ENCODE peak calls at places on chromosomes 11 and 22, in seven cellular contexts. I is A549, S is fibroblast of lung, E is caudate nucleus, A is coronary artery, L is heart left ventricle, M is small intestine. V is an unnamed sample.
A peak's percentile ranks its signal among the peaks of the same experiment; 100 is the strongest.

GRCh38 chr11:5343474-5344335 is at the start of gene OR51B5:
- DNase-seq in I (no peak), S (no peak), E (no peak), A (no peak), L (no peak), M (no peak), V (peak; percentile 87)

GRCh38 chr11:12189543-12190235 is 79.3 kb downstream of the MICAL2 start:
- DNase-seq in I (no peak), S (no peak), E (no peak), A (peak; percentile 73), L (no peak), M (no peak), V (no peak)

GRCh38 chr11:92867913-92868619 is 101.4 kb upstream of the MTNR1B start:
- DNase-seq in I (no peak), S (no peak), E (no peak), A (no peak), L (no peak), M (no peak), V (no peak)

GRCh38 chr22:42343136-42343484 is 72.7 kb upstream of the TCF20 start:
- DNase-seq in I (no peak), S (no peak), E (no peak), A (no peak), L (no peak), M (no peak), V (no peak)

GRCh38 chr11:126257764-126258163 is 10.9 kb downstream of the SRPRA start:
- DNase-seq in I (no peak), S (peak; percentile 35), E (no peak), A (no peak), L (no peak), M (no peak), V (peak; percentile 21)

GRCh38 chr22:46537221-46537945 is at the start of gene CELSR1:
- DNase-seq in I (peak; percentile 72), S (no peak), E (no peak), A (no peak), L (no peak), M (no peak), V (no peak)

GRCh38 chr22:26367402-26368245 is 61.4 kb upstream of the ASPHD2 start:
- DNase-seq in I (peak; percentile 10), S (peak; percentile 37), E (no peak), A (no peak), L (no peak), M (peak; percentile 23), V (peak; percentile 31)

GRCh38 chr11:99548264-99548663 is 527.5 kb downstream of the CNTN5 start:
- DNase-seq in I (no peak), S (peak; percentile 65), E (no peak), A (no peak), L (no peak), M (no peak), V (no peak)

GRCh38 chr11:99865951-99866350 is 821.1 kb upstream of the ARHGAP42 start:
- DNase-seq in I (no peak), S (no peak), E (no peak), A (no peak), L (no peak), M (no peak), V (no peak)

GRCh38 chr11:26191193-26191592 is 140.7 kb upstream of the ANO3 start:
- DNase-seq in I (no peak), S (no peak), E (no peak), A (no peak), L (no peak), M (no peak), V (no peak)

GRCh38 chr11:126829716-126830115 is 170.9 kb downstream of the KIRREL3 start:
- DNase-seq in I (no peak), S (no peak), E (no peak), A (no peak), L (no peak), M (no peak), V (no peak)

GRCh38 chr11:116255234-116255953 is 517.4 kb downstream of the BUD13 start:
- DNase-seq in I (no peak), S (no peak), E (no peak), A (no peak), L (no peak), M (no peak), V (no peak)

GRCh38 chr11:108538502-108538901 is 40.3 kb upstream of the POGLUT3 start:
- DNase-seq in I (no peak), S (no peak), E (no peak), A (no peak), L (no peak), M (no peak), V (no peak)
- H3K27ac ChIP-seq in I (no peak overlapping the region), S (no peak overlapping the region), E (no peak overlapping the region), A (no peak overlapping the region), L (no peak overlapping the region), M (no peak overlapping the region), V (no peak overlapping the region)

DNA sequence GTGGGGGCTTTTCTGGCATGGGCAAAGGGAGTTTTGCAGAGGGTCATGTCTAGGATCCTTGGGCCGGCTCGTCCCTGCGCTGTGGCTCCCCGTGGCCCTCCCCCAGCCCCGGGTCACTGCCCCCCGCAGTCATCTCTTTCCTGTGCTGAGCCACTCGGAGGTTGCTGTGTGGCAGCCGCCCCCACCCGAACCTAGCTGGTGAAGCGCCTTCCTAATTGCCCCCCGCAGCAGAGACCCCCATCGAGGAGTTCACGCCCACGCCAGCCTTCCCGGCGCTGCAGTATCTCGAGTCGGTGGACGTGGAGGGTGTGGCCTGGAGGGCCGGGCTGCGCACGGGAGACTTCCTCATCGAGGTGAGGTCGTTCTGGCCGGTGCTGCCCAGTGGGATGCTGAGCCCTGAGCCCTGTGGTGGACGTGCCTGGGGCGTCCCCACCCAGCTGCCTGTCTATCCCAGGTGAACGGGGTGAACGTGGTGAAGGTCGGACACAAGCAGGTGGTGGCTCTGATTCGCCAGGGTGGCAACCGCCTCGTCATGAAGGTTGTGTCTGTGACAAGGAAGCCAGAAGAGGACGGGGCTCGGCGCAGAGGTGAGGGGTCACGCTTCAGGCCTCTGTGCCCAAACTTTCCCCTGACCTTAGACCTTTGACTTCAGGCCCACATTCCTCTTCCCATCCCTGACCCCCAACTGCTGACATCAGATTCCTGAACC is 32.0 kb downstream of the SHANK3 start:
- DNase-seq in I (no peak), S (no peak), E (no peak), A (no peak), L (peak; percentile 65), M (no peak), V (no peak)
- H3K27ac ChIP-seq in I (no peak overlapping the region), S (no peak overlapping the region), E (peak overlapping the region; percentile 39), A (no peak overlapping the region), L (no peak overlapping the region), M (no peak overlapping the region), V (no peak overlapping the region)

DNA sequence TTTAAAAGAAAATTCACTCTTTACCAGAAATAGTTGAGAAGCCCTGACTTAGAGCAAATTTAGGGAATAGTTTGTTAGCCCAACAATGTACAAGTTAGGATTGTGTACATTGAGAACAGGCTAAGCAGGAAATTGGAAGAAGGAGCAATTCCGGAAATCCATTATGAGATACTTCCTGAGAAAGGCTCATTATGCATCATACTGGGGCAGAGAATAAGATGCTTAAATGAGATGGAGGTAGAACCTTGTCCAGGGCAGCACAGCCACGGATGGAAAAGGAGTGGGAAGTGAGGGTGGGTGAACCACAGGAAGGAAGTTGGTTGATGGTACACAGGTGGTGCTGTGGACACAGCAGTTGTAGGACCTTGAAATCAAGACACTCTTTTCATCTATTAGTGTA is 180.2 kb downstream of the PGR start:
- DNase-seq in I (no peak), S (no peak), E (no peak), A (no peak), L (no peak), M (no peak), V (no peak)
- H3K27ac ChIP-seq in I (no peak overlapping the region), S (no peak overlapping the region), E (no peak overlapping the region), A (no peak overlapping the region), L (no peak overlapping the region), M (no peak overlapping the region), V (no peak overlapping the region)

GRCh38 chr22:18067548-18068341 is 10.0 kb upstream of the PEX26 start:
- DNase-seq in I (no peak), S (no peak), E (no peak), A (no peak), L (no peak), M (no peak), V (peak; percentile 26)

GRCh38 chr22:18067121-18067520 is 10.7 kb upstream of the PEX26 start:
- DNase-seq in I (no peak), S (no peak), E (no peak), A (no peak), L (no peak), M (no peak), V (no peak)

GRCh38 chr22:18068991-18069390 is 8.8 kb upstream of the PEX26 start:
- DNase-seq in I (no peak), S (no peak), E (no peak), A (no peak), L (no peak), M (peak; percentile 79), V (no peak)

GRCh38 chr22:18070041-18070440 is 7.7 kb upstream of the PEX26 start:
- DNase-seq in I (no peak), S (no peak), E (no peak), A (no peak), L (no peak), M (no peak), V (no peak)

DNA sequence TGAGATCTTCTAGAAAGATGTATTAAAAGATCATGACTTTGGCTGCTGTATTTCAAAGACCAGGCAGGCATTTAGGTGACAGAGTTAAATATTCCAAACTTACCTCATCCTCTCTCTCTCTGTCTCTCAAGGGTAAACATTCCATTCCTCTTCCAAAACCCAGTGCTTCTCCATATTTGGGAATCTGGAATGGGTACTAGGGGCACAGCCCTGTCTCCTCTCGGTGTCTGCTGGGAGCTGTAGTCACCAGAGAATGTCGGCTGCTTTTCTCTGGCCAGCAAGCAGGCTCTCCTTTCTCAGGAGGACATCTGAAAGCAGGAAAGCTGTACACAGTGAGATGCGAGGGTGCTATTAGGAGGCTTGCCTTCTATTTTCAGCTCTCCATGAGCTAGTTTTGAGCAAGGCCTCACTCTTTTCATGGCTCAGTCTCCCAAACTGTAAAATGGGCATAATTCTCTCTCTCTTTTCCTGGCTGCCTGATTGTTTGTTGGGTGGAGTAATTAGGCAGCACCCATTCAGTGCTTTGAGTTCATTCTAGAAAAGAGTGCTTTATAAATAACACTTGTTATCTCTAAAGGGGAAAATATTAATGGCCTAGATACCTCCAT is 9.3 kb upstream of the PEX26 start:
- DNase-seq in I (no peak), S (peak; percentile 37), E (no peak), A (no peak), L (no peak), M (no peak), V (peak; percentile 41)
- H3K27ac ChIP-seq in I (peak overlapping the region; percentile 42), S (no peak overlapping the region), E (no peak overlapping the region), A (peak overlapping the region; percentile 84), L (peak overlapping the region; percentile 80), M (peak overlapping the region; percentile 56), V (peak overlapping the region; percentile 43)